ENCODE peak calls at places on chromosomes 16 and 17, in five cellular contexts. K, B, E, I and X are unnamed samples.

GRCh38 chr17:40615295-40615988 is 32.2 kb downstream of the SMARCE1 start:
- DNase-seq in K (peak), B (no peak), E (peak), I (peak), X (peak)

GRCh38 chr17:38800237-38800760 is 943 bp upstream of the PIP4K2B start:
- DNase-seq in K (peak), B (no peak), E (no peak), I (no peak), X (no peak)

GRCh38 chr17:33086041-33086440 is 94.4 kb downstream of the SPACA3 start:
- DNase-seq in K (no peak), B (no peak), E (no peak), I (no peak), X (no peak)

GRCh38 chr17:40433551-40434384 is 9.5 kb upstream of the IGFBP4 start:
- DNase-seq in K (peak), B (no peak), E (no peak), I (no peak), X (peak)

GRCh38 chr16:82368041-82368440 is 198.0 kb upstream of the MPHOSPH6 start:
- DNase-seq in K (peak), B (no peak), E (peak), I (peak), X (peak)

GRCh38 chr16:65532218-65532617 is 410.4 kb upstream of the CDH11 start:
- DNase-seq in K (peak), B (no peak), E (no peak), I (no peak), X (no peak)

GRCh38 chr17:17366941-17367885 is 64.0 kb downstream of the NT5M start:
- DNase-seq in K (no peak), B (no peak), E (no peak), I (no peak), X (no peak)

GRCh38 chr17:38572665-38573365 is 32.9 kb downstream of the SRCIN1 start:
- DNase-seq in K (peak), B (no peak), E (no peak), I (no peak), X (no peak)

GRCh38 chr16:66508914-66509496 is 40.9 kb downstream of the TK2 start:
- DNase-seq in K (no peak), B (no peak), E (no peak), I (peak), X (no peak)

GRCh38 chr17:72931163-72931562 is 161.3 kb downstream of the SLC39A11 start:
- DNase-seq in K (no peak), B (no peak), E (no peak), I (no peak), X (no peak)

GRCh38 chr17:80029235-80029974 is 6.3 kb downstream of the TBC1D16 start:
- DNase-seq in K (no peak), B (no peak), E (peak), I (peak), X (peak)

GRCh38 chr16:72934661-72935403 is 113.1 kb downstream of the ZFHX3 start:
- DNase-seq in K (no peak), B (no peak), E (no peak), I (no peak), X (peak)

GRCh38 chr16:73206306-73206705 is 158.4 kb upstream of the ZFHX3 start:
- DNase-seq in K (no peak), B (no peak), E (no peak), I (no peak), X (no peak)

GRCh38 chr17:28935744-28936460 is 15.4 kb downstream of the PHF12 start:
- DNase-seq in K (no peak), B (no peak), E (no peak), I (no peak), X (no peak)

GRCh38 chr17:58324409-58325288 is 3.9 kb downstream of the TSPOAP1 start:
- DNase-seq in K (peak), B (no peak), E (no peak), I (peak), X (no peak)

GRCh38 chr17:76384222-76384986 is at the start of gene SPHK1:
- DNase-seq in K (peak), B (no peak), E (peak), I (peak), X (peak)

GRCh38 chr17:76497979-76498885 is 3.0 kb downstream of the RHBDF2 start:
- DNase-seq in K (peak), B (no peak), E (peak), I (peak), X (peak)

GRCh38 chr17:13727441-13728171 is 125.9 kb upstream of the HS3ST3A1 start:
- DNase-seq in K (no peak), B (no peak), E (peak), I (no peak), X (peak)

GRCh38 chr17:29010129-29010528 is 4.3 kb upstream of the SEZ6 start:
- DNase-seq in K (no peak), B (no peak), E (no peak), I (no peak), X (no peak)

GRCh38 chr17:47239663-47240374 is 13.8 kb upstream of the ITGB3 start:
- DNase-seq in K (no peak), B (peak), E (peak), I (peak), X (peak)

GRCh38 chr17:82414548-82415281 is 3.4 kb upstream of the HEXD start:
- DNase-seq in K (peak), B (no peak), E (peak), I (peak), X (peak)

GRCh38 chr16:58464047-58464915 is 35.7 kb upstream of the NDRG4 start:
- DNase-seq in K (peak), B (no peak), E (peak), I (no peak), X (no peak)

GRCh38 chr17:7351665-7352558 is at the start of gene KCTD11:
- DNase-seq in K (peak), B (peak), E (peak), I (peak), X (peak)

GRCh38 chr16:79150128-79150527 is 450.4 kb downstream of the MAF start:
- DNase-seq in K (no peak), B (no peak), E (no peak), I (no peak), X (no peak)

GRCh38 chr17:17682293-17682736 is 1.1 kb downstream of the RAI1 start:
- DNase-seq in K (no peak), B (no peak), E (peak), I (peak), X (no peak)

GRCh38 chr16:84243732-84244131 is 3.9 kb upstream of the KCNG4 start:
- DNase-seq in K (no peak), B (no peak), E (no peak), I (no peak), X (no peak)

GRCh38 chr17:43871947-43872690 is 25.1 kb downstream of the CD300LG start:
- DNase-seq in K (no peak), B (no peak), E (peak), I (no peak), X (no peak)

GRCh38 chr16:31072540-31073072 is 1.4 kb downstream of the ZNF668 start:
- DNase-seq in K (peak), B (no peak), E (peak), I (no peak), X (peak)